ENCODE peak calls at places on chromosomes 2 and 18, in four cellular contexts. One of them, this sample, is unnamed.

GRCh38 chr2:70142590-70143313 is 48.1 kb downstream of the C2orf42 start:
- DNase-seq in GM12878: peak; percentile 98
- DNase-seq in H1: peak; percentile 99
- DNase-seq in IMR-90: peak; percentile 99
- DNase-seq in this sample: peak; percentile 97

GRCh38 chr2:197889041-197889440 is 84.6 kb downstream of the PLCL1 start:
- DNase-seq in H1: no peak
- DNase-seq in GM12878: peak; percentile 77
- DNase-seq in IMR-90: peak; percentile 64
- DNase-seq in this sample: peak; percentile 50

GRCh38 chr2:15313657-15314056 is 247.5 kb downstream of the NBAS start:
- DNase-seq in GM12878: peak; percentile 31
- DNase-seq in H1: no peak
- DNase-seq in IMR-90: peak; percentile 71
- DNase-seq in this sample: no peak

GRCh38 chr18:78192044-78192443 is 787.6 kb upstream of the SALL3 start:
- DNase-seq in IMR-90: no peak
- DNase-seq in GM12878: no peak
- DNase-seq in H1: no peak
- DNase-seq in this sample: no peak

GRCh38 chr2:128630974-128631697 is 312.5 kb upstream of the HS6ST1 start:
- DNase-seq in H1: peak; percentile 29
- DNase-seq in IMR-90: no peak
- DNase-seq in GM12878: no peak
- DNase-seq in this sample: no peak

GRCh38 chr2:206558492-206558891 is 83.8 kb upstream of the FAM237A start:
- DNase-seq in GM12878: no peak
- DNase-seq in IMR-90: peak; percentile 20
- DNase-seq in H1: no peak
- DNase-seq in this sample: no peak

GRCh38 chr2:4135765-4136164 is 432.4 kb downstream of the DCDC2C start:
- DNase-seq in GM12878: no peak
- DNase-seq in IMR-90: no peak
- DNase-seq in H1: no peak
- DNase-seq in this sample: no peak

GRCh38 chr2:182283512-182283911 is 143.3 kb downstream of the PDE1A start:
- DNase-seq in GM12878: no peak
- DNase-seq in IMR-90: no peak
- DNase-seq in H1: no peak
- DNase-seq in this sample: no peak

GRCh38 chr18:53947092-53947640 is 277.3 kb downstream of the MBD2 start:
- DNase-seq in IMR-90: no peak
- DNase-seq in GM12878: no peak
- DNase-seq in H1: no peak
- DNase-seq in this sample: no peak

GRCh38 chr2:198973181-198973580 is 484.6 kb downstream of the SATB2 start:
- DNase-seq in GM12878: no peak
- DNase-seq in IMR-90: no peak
- DNase-seq in H1: no peak
- DNase-seq in this sample: no peak

GRCh38 chr2:241156997-241157441 is 6.8 kb downstream of the PPP1R7 start:
- DNase-seq in H1: no peak
- DNase-seq in IMR-90: no peak
- DNase-seq in GM12878: no peak
- DNase-seq in this sample: no peak

GRCh38 chr2:134675294-134675693 is 43.5 kb downstream of the TMEM163 start:
- DNase-seq in H1: no peak
- DNase-seq in IMR-90: no peak
- DNase-seq in GM12878: no peak
- DNase-seq in this sample: no peak

GRCh38 chr2:226738191-226738820 is 61.3 kb downstream of the IRS1 start:
- DNase-seq in IMR-90: no peak
- DNase-seq in GM12878: no peak
- DNase-seq in H1: no peak
- DNase-seq in this sample: no peak

GRCh38 chr18:55695091-55695490 is 107.1 kb upstream of the TCF4 start:
- DNase-seq in GM12878: no peak
- DNase-seq in H1: no peak
- DNase-seq in IMR-90: no peak
- DNase-seq in this sample: no peak

GRCh38 chr18:69588301-69588700 is 187.6 kb downstream of the DOK6 start:
- DNase-seq in IMR-90: peak; percentile 5
- DNase-seq in GM12878: no peak
- DNase-seq in H1: no peak
- DNase-seq in this sample: no peak

GRCh38 chr2:147740211-147740927 is 104.5 kb upstream of the ACVR2A start:
- DNase-seq in H1: no peak
- DNase-seq in GM12878: no peak
- DNase-seq in IMR-90: no peak
- DNase-seq in this sample: no peak

GRCh38 chr18:55106906-55107305 is 147.6 kb upstream of the CCDC68 start:
- DNase-seq in GM12878: no peak
- DNase-seq in IMR-90: no peak
- DNase-seq in H1: no peak
- DNase-seq in this sample: no peak

GRCh38 chr2:85525029-85525428 is 13.9 kb upstream of the MAT2A start:
- DNase-seq in IMR-90: no peak
- DNase-seq in GM12878: no peak
- DNase-seq in H1: no peak
- DNase-seq in this sample: no peak

GRCh38 chr2:165776796-165777195 is 17.3 kb downstream of the GALNT3 start:
- DNase-seq in GM12878: no peak
- DNase-seq in H1: no peak
- DNase-seq in IMR-90: no peak
- DNase-seq in this sample: no peak

GRCh38 chr2:165777522-165778186 is 16.4 kb downstream of the GALNT3 start:
- DNase-seq in IMR-90: no peak
- DNase-seq in H1: no peak
- DNase-seq in GM12878: no peak
- DNase-seq in this sample: no peak

GRCh38 chr2:165776013-165776412 is 18.0 kb downstream of the GALNT3 start:
- DNase-seq in IMR-90: no peak
- DNase-seq in H1: no peak
- DNase-seq in GM12878: no peak
- DNase-seq in this sample: no peak

GRCh38 chr2:165778187-165778556 is 15.9 kb downstream of the GALNT3 start:
- DNase-seq in H1: no peak
- DNase-seq in IMR-90: no peak
- DNase-seq in GM12878: no peak
- DNase-seq in this sample: no peak

GRCh38 chr2:165778653-165779451 is 15.2 kb downstream of the GALNT3 start:
- DNase-seq in GM12878: no peak
- DNase-seq in IMR-90: no peak
- DNase-seq in H1: no peak
- DNase-seq in this sample: no peak
- TF ChIP-seq CHD1 in GM12878: no peak
- TF ChIP-seq CHD1 in IMR-90: no peak
- TF ChIP-seq CHD1 in H1: no peak
- TF ChIP-seq CHD1 in this sample: no peak

DNA sequence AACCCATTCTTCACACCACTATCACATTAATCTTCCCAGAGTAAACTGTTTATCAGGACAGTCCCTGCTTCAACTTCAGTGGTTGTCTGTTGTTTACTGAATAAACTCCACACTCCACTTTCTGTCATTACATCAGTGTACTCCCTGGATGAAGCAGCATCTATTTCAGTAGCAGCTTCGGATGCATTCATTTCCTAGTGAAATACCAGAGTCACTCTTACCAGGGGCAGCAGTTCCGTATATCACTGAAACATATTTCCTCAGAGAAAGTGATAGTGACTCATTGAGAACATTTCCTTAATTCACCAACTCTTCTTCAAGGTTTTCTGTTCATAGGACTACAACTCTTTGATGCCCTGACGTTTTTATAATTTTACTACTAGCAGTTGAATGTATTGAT is 92.1 kb downstream of the UBE2E3 start:
- DNase-seq in IMR-90: peak; percentile 62
- DNase-seq in H1: no peak
- DNase-seq in GM12878: no peak
- DNase-seq in this sample: no peak
- TF ChIP-seq CHD1 in IMR-90: no peak
- TF ChIP-seq CHD1 in H1: no peak
- TF ChIP-seq CHD1 in GM12878: no peak
- TF ChIP-seq CHD1 in this sample: no peak

DNA sequence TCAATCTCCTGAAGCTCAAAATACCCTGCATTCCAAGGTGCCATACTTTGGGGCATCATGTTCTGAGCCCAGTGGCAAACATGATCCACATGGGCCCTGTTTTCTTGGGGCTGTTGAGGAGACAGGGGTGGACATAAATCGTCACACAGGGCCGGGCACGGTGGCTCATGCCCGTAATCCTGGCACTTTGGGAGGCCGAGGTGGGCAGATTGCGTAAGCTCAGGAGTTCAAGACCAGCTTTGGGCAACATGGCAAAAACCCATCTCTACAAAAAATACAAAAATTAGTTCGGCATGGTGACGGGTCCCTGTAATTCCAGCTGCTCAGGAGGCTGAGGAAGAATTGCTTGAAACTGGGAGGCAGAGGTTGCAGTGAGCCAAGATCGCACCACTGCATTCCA is 13.6 kb upstream of the MSH6 start:
- DNase-seq in IMR-90: no peak
- DNase-seq in GM12878: no peak
- DNase-seq in H1: no peak
- DNase-seq in this sample: no peak
- TF ChIP-seq CHD1 in IMR-90: no peak
- TF ChIP-seq CHD1 in GM12878: no peak
- TF ChIP-seq CHD1 in H1: no peak
- TF ChIP-seq CHD1 in this sample: no peak

DNA sequence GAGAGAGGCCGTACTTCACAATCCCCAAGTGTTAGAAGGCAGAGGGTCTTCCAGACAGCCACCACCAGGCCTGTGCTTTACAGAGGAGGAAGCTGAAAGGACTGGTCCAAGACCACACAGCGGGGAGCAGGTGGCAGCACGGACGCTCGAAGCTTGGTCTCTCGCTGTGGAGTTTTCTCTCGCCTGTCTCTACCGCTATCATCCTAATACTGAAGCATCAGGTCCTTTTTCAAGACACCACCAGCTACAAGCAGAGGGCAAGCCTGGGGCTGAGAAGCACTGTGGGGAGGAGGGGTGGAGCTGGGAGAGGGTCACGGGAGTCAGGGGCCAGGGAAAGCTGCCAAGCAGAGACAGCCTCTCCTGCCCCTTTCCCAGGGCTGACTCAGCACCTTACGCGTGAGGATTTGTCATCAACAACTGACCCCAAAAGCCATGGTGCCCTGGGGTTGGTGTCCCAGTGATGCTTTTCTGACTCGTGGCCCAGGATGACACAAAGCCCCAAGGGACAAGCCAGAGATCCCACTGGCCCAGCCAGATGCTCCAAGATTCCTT is 31.8 kb upstream of the FOSL2 start:
- DNase-seq in GM12878: no peak
- DNase-seq in H1: no peak
- DNase-seq in IMR-90: peak; percentile 87
- DNase-seq in this sample: peak; percentile 73
- TF ChIP-seq CHD1 in GM12878: no peak
- TF ChIP-seq CHD1 in H1: no peak
- TF ChIP-seq CHD1 in IMR-90: no peak
- TF ChIP-seq CHD1 in this sample: no peak

GRCh38 chr18:77008576-77009315 is 123.8 kb downstream of the MBP start:
- DNase-seq in H1: no peak
- DNase-seq in GM12878: no peak
- DNase-seq in IMR-90: no peak
- DNase-seq in this sample: no peak
- TF ChIP-seq CHD1 in H1: no peak
- TF ChIP-seq CHD1 in GM12878: no peak
- TF ChIP-seq CHD1 in IMR-90: no peak
- TF ChIP-seq CHD1 in this sample: no peak

This sample was measured in K562.